ENCODE peak calls at places on chromosomes 16 and 17, in six cellular contexts. S, J, Y, O, A and H are unnamed samples.

GRCh38 chr17:6812295-6812694 is 19.2 kb downstream of the TEKT1 start:
- DNase-seq in S (no peak), J (no peak), Y (no peak), O (no peak), A (no peak), H (no peak)

GRCh38 chr17:32723310-32723955 is 153.5 kb downstream of the MYO1D start:
- DNase-seq in S (no peak), J (no peak), Y (no peak), O (no peak), A (no peak), H (no peak)

GRCh38 chr16:22843856-22844255 is 29.9 kb downstream of the HS3ST2 start:
- DNase-seq in S (no peak), J (no peak), Y (no peak), O (no peak), A (peak), H (no peak)

GRCh38 chr16:49111351-49111750 is 170.3 kb downstream of the CBLN1 start:
- DNase-seq in S (no peak), J (no peak), Y (no peak), O (no peak), A (no peak), H (peak)

GRCh38 chr17:82113941-82114340 is 15.9 kb upstream of the FASN start:
- DNase-seq in S (no peak), J (no peak), Y (no peak), O (no peak), A (no peak), H (peak)

GRCh38 chr16:67842509-67843342 is 606 bp downstream of the THAP11 start:
- DNase-seq in S (peak), J (peak), Y (peak), O (no peak), A (peak), H (peak)

GRCh38 chr17:36095992-36096391 is 6.0 kb upstream of the CCL3 start:
- DNase-seq in S (no peak), J (no peak), Y (no peak), O (no peak), A (no peak), H (no peak)

GRCh38 chr16:57893559-57894389 is 77.2 kb downstream of the CNGB1 start:
- DNase-seq in S (no peak), J (no peak), Y (no peak), O (no peak), A (peak), H (peak)

GRCh38 chr16:56616608-56617211 is 8.3 kb downstream of the MT2A start:
- DNase-seq in S (no peak), J (no peak), Y (no peak), O (no peak), A (no peak), H (no peak)

GRCh38 chr17:27460196-27460725 is 4.0 kb downstream of the KSR1 start:
- DNase-seq in S (peak), J (no peak), Y (no peak), O (no peak), A (no peak), H (no peak)

GRCh38 chr16:19210175-19210924 is 42.3 kb downstream of the SYT17 start:
- DNase-seq in S (no peak), J (no peak), Y (no peak), O (no peak), A (no peak), H (no peak)

GRCh38 chr16:27759301-27759871 is 209.4 kb downstream of the KATNIP start:
- DNase-seq in S (no peak), J (no peak), Y (no peak), O (no peak), A (peak), H (peak)

GRCh38 chr16:87713469-87714229 is 52.1 kb downstream of the KLHDC4 start:
- DNase-seq in S (no peak), J (peak), Y (no peak), O (no peak), A (no peak), H (no peak)

GRCh38 chr17:65340401-65340800 is 203.2 kb downstream of the RGS9 start:
- DNase-seq in S (no peak), J (no peak), Y (no peak), O (no peak), A (no peak), H (no peak)

GRCh38 chr16:3007957-3008748 is 4.6 kb upstream of the CLDN9 start:
- DNase-seq in S (peak), J (peak), Y (no peak), O (no peak), A (no peak), H (no peak)

GRCh38 chr16:11986521-11987057 is 10.1 kb downstream of the SNX29 start:
- DNase-seq in S (no peak), J (no peak), Y (no peak), O (no peak), A (no peak), H (peak)

GRCh38 chr17:4142107-4142900 is 526 bp downstream of the ZZEF1 start:
- DNase-seq in S (peak), J (peak), Y (peak), O (peak), A (no peak), H (no peak)

GRCh38 chr16:30459456-30459855 is 13.1 kb upstream of the ITGAL start:
- DNase-seq in S (no peak), J (no peak), Y (no peak), O (no peak), A (no peak), H (no peak)

GRCh38 chr17:7916383-7916677 is 241 bp upstream of the RNF227 start:
- DNase-seq in S (no peak), J (no peak), Y (no peak), O (no peak), A (no peak), H (no peak)

GRCh38 chr17:18319604-18320256 is 4.6 kb downstream of the SMCR8 start:
- DNase-seq in S (peak), J (no peak), Y (no peak), O (no peak), A (peak), H (peak)

GRCh38 chr16:7914738-7915137 is 582.1 kb downstream of the RBFOX1 start:
- DNase-seq in S (no peak), J (no peak), Y (no peak), O (no peak), A (no peak), H (no peak)

GRCh38 chr16:84541999-84542876 is 37.8 kb upstream of the MEAK7 start:
- DNase-seq in S (no peak), J (no peak), Y (no peak), O (no peak), A (no peak), H (no peak)

GRCh38 chr17:63506627-63507026 is 16.5 kb upstream of the KCNH6 start:
- DNase-seq in S (no peak), J (no peak), Y (no peak), O (no peak), A (no peak), H (no peak)

GRCh38 chr17:63500548-63501390 is 22.4 kb upstream of the KCNH6 start:
- DNase-seq in S (no peak), J (no peak), Y (no peak), O (no peak), A (no peak), H (peak)

GRCh38 chr17:63497708-63498483 is 21.0 kb downstream of the ACE start:
- DNase-seq in S (peak), J (no peak), Y (no peak), O (no peak), A (no peak), H (peak)

GRCh38 chr17:63498621-63499195 is 21.8 kb downstream of the ACE start:
- DNase-seq in S (no peak), J (no peak), Y (no peak), O (no peak), A (no peak), H (peak)

DNA sequence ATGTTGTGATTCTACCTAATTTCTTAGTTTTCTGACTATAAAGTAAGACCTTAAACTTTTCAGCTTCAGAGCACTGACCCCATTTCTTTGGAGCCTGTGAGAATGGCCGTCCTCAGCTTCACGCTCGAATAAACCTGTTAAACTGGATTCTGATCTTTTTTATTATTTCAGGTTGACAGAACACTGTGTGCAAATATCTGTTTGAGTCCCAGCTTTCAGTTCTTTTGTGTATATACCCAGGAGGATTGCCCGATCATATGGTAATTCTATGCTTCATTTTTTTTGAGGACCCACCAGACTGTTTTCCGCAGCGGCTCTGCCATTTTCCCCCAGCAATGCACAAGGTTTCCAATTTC is 19.9 kb upstream of the KCNH6 start:
- DNase-seq in S (no peak), J (no peak), Y (no peak), O (no peak), A (no peak), H (no peak)
- H3K4me3 ChIP-seq in S (no peak), J (no peak), Y (no peak), O (no peak), A (no peak), H (no peak)

DNA sequence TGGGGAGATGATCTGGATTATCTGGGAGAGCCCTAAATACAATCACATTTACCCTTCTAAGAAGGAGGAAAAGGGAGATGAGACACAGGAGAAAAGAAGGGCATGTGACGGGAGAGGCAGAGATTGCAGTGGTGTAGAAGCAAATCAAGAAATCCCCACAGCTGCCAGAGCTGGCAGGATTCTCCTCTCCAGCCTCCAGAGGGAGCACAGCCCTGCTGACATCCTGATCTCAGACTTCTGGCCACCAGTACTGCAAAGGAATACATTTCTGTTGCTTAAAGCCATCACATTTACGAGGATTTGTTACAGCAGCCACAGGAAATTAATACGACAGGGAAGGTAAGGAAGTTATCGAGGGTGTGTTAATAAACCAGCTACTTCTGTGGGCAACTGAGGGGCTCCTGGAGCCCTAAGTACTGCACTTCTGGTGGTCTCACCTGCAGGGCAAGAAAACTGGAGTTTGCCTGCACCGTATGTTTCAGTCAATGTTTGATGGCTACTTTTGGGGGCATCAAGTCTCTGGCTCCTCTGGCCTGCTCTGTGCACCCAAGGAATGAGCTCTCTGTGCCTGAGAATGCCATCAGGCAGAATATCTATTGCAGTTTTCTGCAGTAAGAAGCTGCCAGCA is 22.9 kb upstream of the CDH13 start:
- DNase-seq in S (peak), J (no peak), Y (peak), O (no peak), A (peak), H (peak)
- TF ChIP-seq CTCF in S (peak), J (peak), Y (peak), O (peak), A (peak), H (peak)

DNA sequence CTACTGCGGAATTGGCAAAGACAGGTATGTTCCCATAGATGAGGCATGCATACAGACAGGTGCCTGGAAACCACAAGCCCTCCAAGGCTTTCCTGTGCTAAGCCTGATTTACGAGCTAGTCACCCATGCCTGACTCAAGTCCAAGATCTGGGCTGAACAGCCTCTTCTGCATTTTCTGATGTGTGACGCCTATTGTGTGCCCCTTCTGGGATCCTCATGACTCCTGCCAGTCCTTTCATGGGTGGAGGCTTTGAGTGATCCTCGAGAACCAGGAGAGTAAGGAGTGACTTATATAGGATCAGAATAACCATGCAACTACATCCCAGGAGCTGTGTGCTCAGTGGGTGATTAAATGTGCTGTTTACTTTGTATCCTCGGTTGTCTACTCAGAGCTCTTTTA is 373.1 kb upstream of the DYNLRB2 start:
- DNase-seq in S (no peak), J (no peak), Y (no peak), O (no peak), A (peak), H (no peak)
- H3K27ac ChIP-seq in S (no peak), J (no peak), Y (no peak), O (no peak), A (no peak), H (no peak)

DNA sequence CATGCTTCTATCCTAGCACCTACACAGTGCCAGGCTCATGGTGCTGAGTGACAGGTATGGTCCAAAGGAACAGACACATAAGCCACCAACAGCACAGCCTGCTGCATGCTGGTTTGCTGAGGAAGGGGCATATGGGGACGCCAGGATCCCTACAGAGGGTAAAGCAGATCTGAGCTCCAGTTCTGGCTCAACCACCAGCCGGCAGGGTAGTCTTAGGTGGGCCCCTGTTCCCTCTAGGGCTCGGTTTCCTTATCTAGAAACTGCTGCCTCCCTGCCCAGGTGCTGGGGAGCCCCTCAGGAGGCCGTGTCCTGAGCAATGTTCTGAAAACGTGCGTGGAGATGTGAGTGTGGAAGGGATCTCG is 24.2 kb upstream of the MRPS23 start:
- DNase-seq in S (no peak), J (no peak), Y (no peak), O (no peak), A (no peak), H (peak)
- H3K4me3 ChIP-seq in S (no peak), J (peak), Y (peak), O (peak), A (no peak), H (peak)

GRCh38 chr17:40366861-40367518 is 2.5 kb upstream of the GJD3 start:
- DNase-seq in S (peak), J (no peak), Y (no peak), O (no peak), A (no peak), H (peak)

GRCh38 chr17:40373324-40373723 is 8.8 kb upstream of the GJD3 start:
- DNase-seq in S (no peak), J (no peak), Y (no peak), O (no peak), A (peak), H (peak)

GRCh38 chr17:40371261-40371929 is 6.9 kb upstream of the GJD3 start:
- DNase-seq in S (peak), J (no peak), Y (no peak), O (no peak), A (no peak), H (peak)

GRCh38 chr17:40372031-40372430 is 7.5 kb upstream of the GJD3 start:
- DNase-seq in S (no peak), J (no peak), Y (no peak), O (no peak), A (no peak), H (peak)

DNA sequence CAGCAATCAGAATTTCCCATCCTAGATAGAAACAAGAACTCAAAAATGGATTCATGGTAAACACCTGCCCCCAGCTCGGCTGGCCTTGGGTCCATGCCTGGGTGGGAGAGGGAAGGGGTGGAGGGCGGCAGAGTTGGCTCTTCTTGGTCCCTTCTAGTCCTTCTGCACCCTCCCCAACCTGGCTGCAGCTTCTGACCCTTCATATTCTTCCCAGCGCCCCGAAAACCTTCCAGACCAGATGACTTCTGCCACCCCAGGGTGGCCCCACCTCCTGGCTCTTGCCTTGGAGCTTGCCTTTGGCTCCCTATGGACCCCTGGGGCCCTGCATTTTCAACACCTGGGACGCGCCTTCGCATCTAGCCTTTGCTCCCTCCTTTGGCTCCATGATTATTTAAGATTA is 5.4 kb upstream of the GJD3 start:
- DNase-seq in S (no peak), J (no peak), Y (no peak), O (no peak), A (no peak), H (peak)
- TF ChIP-seq CTCF in S (no peak), J (no peak), Y (no peak), O (no peak), A (no peak), H (no peak)

GRCh38 chr16:74813109-74813641 is 38.6 kb upstream of the FA2H start:
- DNase-seq in S (peak), J (peak), Y (peak), O (peak), A (peak), H (peak)

GRCh38 chr16:74817851-74818250 is 43.2 kb upstream of the FA2H start:
- DNase-seq in S (peak), J (peak), Y (no peak), O (no peak), A (no peak), H (no peak)

GRCh38 chr16:74807052-74807646 is 32.5 kb upstream of the FA2H start:
- DNase-seq in S (no peak), J (no peak), Y (no peak), O (no peak), A (no peak), H (no peak)

DNA sequence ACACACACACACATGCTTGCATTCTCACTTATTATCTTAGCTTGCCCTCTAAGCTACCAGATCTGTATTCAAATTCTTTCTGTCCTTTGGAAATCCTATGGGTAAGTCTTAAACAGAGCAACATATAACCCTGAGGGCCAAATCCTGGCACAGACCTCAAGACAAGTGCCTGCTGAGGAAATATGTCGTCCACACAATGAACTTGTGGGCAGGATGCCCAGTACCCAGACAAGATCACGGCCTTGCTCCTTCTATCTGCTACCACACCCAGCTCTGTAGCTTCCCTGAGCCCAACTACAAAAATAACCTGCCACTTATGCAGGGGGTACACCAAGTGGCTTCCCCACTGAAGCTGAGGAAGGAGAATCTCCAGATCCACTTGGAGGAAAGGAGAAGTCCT is 37.3 kb upstream of the FA2H start:
- DNase-seq in S (no peak), J (no peak), Y (no peak), O (no peak), A (no peak), H (no peak)
- H3K27ac ChIP-seq in S (no peak), J (no peak), Y (no peak), O (no peak), A (no peak), H (no peak)

GRCh38 chr17:45230787-45231480 is 9.2 kb downstream of the FMNL1 start:
- DNase-seq in S (peak), J (no peak), Y (peak), O (no peak), A (peak), H (peak)

GRCh38 chr17:45233423-45233924 is 11.8 kb downstream of the FMNL1 start:
- DNase-seq in S (peak), J (no peak), Y (no peak), O (no peak), A (no peak), H (peak)

GRCh38 chr17:45234641-45235040 is 13.0 kb downstream of the FMNL1 start:
- DNase-seq in S (peak), J (peak), Y (no peak), O (no peak), A (no peak), H (peak)

GRCh38 chr17:45231481-45232116 is 9.9 kb downstream of the FMNL1 start:
- DNase-seq in S (peak), J (no peak), Y (no peak), O (no peak), A (no peak), H (peak)

DNA sequence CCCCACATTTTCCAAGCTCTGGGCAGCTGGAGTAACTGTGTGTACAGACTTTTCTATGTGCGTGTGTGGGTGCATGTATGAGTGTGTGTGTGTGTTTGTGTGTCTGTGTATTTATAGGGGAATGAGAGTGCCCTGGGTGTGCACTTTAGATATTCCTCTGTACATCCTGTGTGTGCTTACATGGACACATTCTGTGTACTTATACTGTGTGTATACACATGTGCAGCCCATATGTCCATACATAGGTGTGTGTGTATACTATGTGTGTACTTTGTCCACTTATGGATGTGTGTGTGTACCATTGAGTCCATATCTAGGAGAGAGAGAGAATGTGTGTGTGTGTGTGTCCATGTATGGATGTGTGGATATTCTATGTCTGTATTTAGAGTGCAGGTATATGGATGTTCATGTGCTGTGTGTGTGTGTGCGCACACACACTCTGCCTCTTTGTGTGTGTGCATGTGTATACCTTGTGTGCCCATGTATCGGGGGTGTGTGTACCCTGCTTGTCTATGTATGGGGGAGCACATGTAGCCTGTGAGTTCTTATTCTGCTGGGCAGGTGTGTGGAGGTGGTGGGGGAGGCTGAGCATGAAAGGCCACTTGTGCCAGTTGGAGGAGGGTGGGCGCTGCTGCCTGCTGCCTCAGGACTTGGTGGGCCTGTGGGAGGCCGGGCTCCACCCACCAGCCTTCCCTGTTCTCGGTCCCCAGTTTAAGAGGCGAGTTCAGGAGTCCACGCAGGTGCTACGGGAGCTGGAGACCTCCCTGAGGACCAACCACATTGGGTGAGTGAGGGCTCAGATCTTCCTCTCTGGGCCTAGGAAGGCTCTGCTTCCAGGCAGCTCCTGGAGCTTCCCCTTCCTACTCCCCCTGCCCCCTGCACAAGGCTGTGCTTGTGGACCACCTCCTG is 11.1 kb downstream of the FMNL1 start:
- DNase-seq in S (no peak), J (no peak), Y (no peak), O (no peak), A (no peak), H (peak)
- H3K4me3 ChIP-seq in S (no peak), J (no peak), Y (no peak), O (no peak), A (no peak), H (no peak)